ENCODE peak calls at places on chromosome 1, in eight cellular contexts. T is AG09319, I is ovary, P is activated T-helper 1 cell treated with Interleukin-2 at 50 U/mL for 16 hours, C is SJSA1, E is Right ventricle myocardium inferior, D is HFFc6, O is NCI-H2081. K is an unnamed sample.

GRCh38 chr1:106748581-106748980 is 307.9 kb upstream of the PRMT6 start:
- DNase-seq in E (no peak), C (no peak), O (no peak), T (no peak), I (no peak), P (no peak), D (no peak), K (no peak)

GRCh38 chr1:84271452-84272273 is 29.8 kb upstream of the SAMD13 start:
- DNase-seq in I (no peak), P (no peak), C (peak; percentile 28), D (peak; percentile 18), T (peak; percentile 15), O (peak; percentile 63), E (no peak), K (no peak)

GRCh38 chr1:36751525-36751924 is 268.8 kb upstream of the CSF3R start:
- DNase-seq in P (no peak), D (no peak), O (peak; percentile 50), I (no peak), C (no peak), E (no peak), T (no peak), K (no peak)

GRCh38 chr1:173429517-173430477 is 47.3 kb upstream of the PRDX6 start:
- DNase-seq in C (peak; percentile 74), O (peak; percentile 26), E (peak; percentile 92), T (peak; percentile 85), P (peak; percentile 42), D (peak; percentile 87), I (peak; percentile 91), K (peak; percentile 48)

GRCh38 chr1:21175324-21175669 is 1.4 kb downstream of the EIF4G3 start:
- DNase-seq in T (no peak), C (peak; percentile 41), O (peak; percentile 39), E (peak; percentile 84), D (no peak), I (no peak), P (no peak), K (no peak)

GRCh38 chr1:205934788-205935187 is 8.5 kb downstream of the SLC26A9 start:
- DNase-seq in C (no peak), O (no peak), P (no peak), T (no peak), I (no peak), E (no peak), D (no peak), K (no peak)

GRCh38 chr1:180283098-180283497 is 53.0 kb downstream of the LHX4 start:
- DNase-seq in C (no peak), T (no peak), D (no peak), P (no peak), E (no peak), I (no peak), O (no peak), K (no peak)

GRCh38 chr1:167071286-167071685 is 18.9 kb downstream of the GPA33 start:
- DNase-seq in O (no peak), T (no peak), P (no peak), I (no peak), E (no peak), C (no peak), D (no peak), K (no peak)

GRCh38 chr1:10252508-10252907 is 42.1 kb downstream of the KIF1B start:
- DNase-seq in O (no peak), D (peak; percentile 65), C (peak; percentile 27), E (no peak), P (no peak), T (no peak), I (no peak), K (no peak)

GRCh38 chr1:233700338-233700737 is 86.4 kb downstream of the KCNK1 start:
- DNase-seq in D (no peak), C (no peak), P (no peak), I (no peak), T (no peak), E (no peak), O (peak; percentile 98), K (no peak)

GRCh38 chr1:175394739-175395138 is 202.2 kb upstream of the KIAA0040 start:
- DNase-seq in C (no peak), T (no peak), E (no peak), O (peak; percentile 12), D (no peak), I (no peak), P (no peak), K (no peak)

GRCh38 chr1:51270751-51271150 is 34.7 kb downstream of the RNF11 start:
- DNase-seq in D (no peak), P (no peak), C (no peak), O (no peak), T (no peak), E (no peak), I (no peak), K (no peak)

K was measured in anterior cingulate cortex.